ENCODE peak calls at places on chromosomes 6 and 20, in nine cellular contexts. One of them, this sample, is unnamed.

GRCh38 chr20:23624307-23624706 is 13.4 kb downstream of the CST3 start:
- DNase-seq in NCI-H524: no peak
- DNase-seq in AG04449: no peak
- DNase-seq in ovary: no peak
- DNase-seq in stimulated activated CD4-positive, alpha-beta T cell treated with anti-CD3 and anti-CD28 coated beads, Interleukin-1b, Interleukin-23, amount 100 ng/mL, for 4 hours: no peak
- DNase-seq in amygdala: no peak
- DNase-seq in A172: no peak
- DNase-seq in activated CD4-positive, alpha-beta T cell treated with anti-CD3 and anti-CD28 coated beads, Interleukin-2, amount 50 U/mL, for 1 hour: no peak
- DNase-seq in GM19239: no peak
- DNase-seq in this sample: no peak

GRCh38 chr6:142419071-142419470 is 117.3 kb downstream of the ADGRG6 start:
- DNase-seq in NCI-H524: no peak
- DNase-seq in AG04449: no peak
- DNase-seq in ovary: no peak
- DNase-seq in stimulated activated CD4-positive, alpha-beta T cell treated with anti-CD3 and anti-CD28 coated beads, Interleukin-1b, Interleukin-23, amount 100 ng/mL, for 4 hours: no peak
- DNase-seq in amygdala: no peak
- DNase-seq in A172: no peak
- DNase-seq in activated CD4-positive, alpha-beta T cell treated with anti-CD3 and anti-CD28 coated beads, Interleukin-2, amount 50 U/mL, for 1 hour: no peak
- DNase-seq in GM19239: no peak
- DNase-seq in this sample: no peak

GRCh38 chr20:33793011-33793931 is 17.9 kb upstream of the CHMP4B start:
- DNase-seq in NCI-H524: no peak
- DNase-seq in AG04449: no peak
- DNase-seq in ovary: no peak
- DNase-seq in stimulated activated CD4-positive, alpha-beta T cell treated with anti-CD3 and anti-CD28 coated beads, Interleukin-1b, Interleukin-23, amount 100 ng/mL, for 4 hours: no peak
- DNase-seq in amygdala: no peak
- DNase-seq in A172: peak
- DNase-seq in activated CD4-positive, alpha-beta T cell treated with anti-CD3 and anti-CD28 coated beads, Interleukin-2, amount 50 U/mL, for 1 hour: no peak
- DNase-seq in GM19239: no peak
- DNase-seq in this sample: no peak

GRCh38 chr6:166277021-166277420 is 31.2 kb downstream of the PRR18 start:
- DNase-seq in NCI-H524: no peak
- DNase-seq in AG04449: no peak
- DNase-seq in ovary: no peak
- DNase-seq in stimulated activated CD4-positive, alpha-beta T cell treated with anti-CD3 and anti-CD28 coated beads, Interleukin-1b, Interleukin-23, amount 100 ng/mL, for 4 hours: no peak
- DNase-seq in amygdala: peak
- DNase-seq in A172: no peak
- DNase-seq in activated CD4-positive, alpha-beta T cell treated with anti-CD3 and anti-CD28 coated beads, Interleukin-2, amount 50 U/mL, for 1 hour: no peak
- DNase-seq in GM19239: no peak
- DNase-seq in this sample: no peak

GRCh38 chr6:33620158-33620583 is 951 bp upstream of the ITPR3 start:
- DNase-seq in NCI-H524: peak
- DNase-seq in AG04449: no peak
- DNase-seq in ovary: peak
- DNase-seq in stimulated activated CD4-positive, alpha-beta T cell treated with anti-CD3 and anti-CD28 coated beads, Interleukin-1b, Interleukin-23, amount 100 ng/mL, for 4 hours: no peak
- DNase-seq in amygdala: no peak
- DNase-seq in A172: peak
- DNase-seq in activated CD4-positive, alpha-beta T cell treated with anti-CD3 and anti-CD28 coated beads, Interleukin-2, amount 50 U/mL, for 1 hour: peak
- DNase-seq in GM19239: no peak
- DNase-seq in this sample: no peak

GRCh38 chr6:1509241-1509640 is 100.5 kb upstream of the FOXC1 start:
- DNase-seq in NCI-H524: no peak
- DNase-seq in AG04449: no peak
- DNase-seq in ovary: no peak
- DNase-seq in stimulated activated CD4-positive, alpha-beta T cell treated with anti-CD3 and anti-CD28 coated beads, Interleukin-1b, Interleukin-23, amount 100 ng/mL, for 4 hours: no peak
- DNase-seq in amygdala: no peak
- DNase-seq in A172: no peak
- DNase-seq in activated CD4-positive, alpha-beta T cell treated with anti-CD3 and anti-CD28 coated beads, Interleukin-2, amount 50 U/mL, for 1 hour: no peak
- DNase-seq in GM19239: no peak
- DNase-seq in this sample: no peak

GRCh38 chr20:47464380-47465101 is 37.1 kb upstream of the NCOA3 start:
- DNase-seq in NCI-H524: peak
- DNase-seq in AG04449: peak
- DNase-seq in ovary: peak
- DNase-seq in stimulated activated CD4-positive, alpha-beta T cell treated with anti-CD3 and anti-CD28 coated beads, Interleukin-1b, Interleukin-23, amount 100 ng/mL, for 4 hours: no peak
- DNase-seq in amygdala: no peak
- DNase-seq in A172: peak
- DNase-seq in activated CD4-positive, alpha-beta T cell treated with anti-CD3 and anti-CD28 coated beads, Interleukin-2, amount 50 U/mL, for 1 hour: no peak
- DNase-seq in GM19239: no peak
- DNase-seq in this sample: no peak

GRCh38 chr20:51860015-51860882 is 57.9 kb upstream of the SALL4 start:
- DNase-seq in NCI-H524: no peak
- DNase-seq in AG04449: no peak
- DNase-seq in ovary: no peak
- DNase-seq in stimulated activated CD4-positive, alpha-beta T cell treated with anti-CD3 and anti-CD28 coated beads, Interleukin-1b, Interleukin-23, amount 100 ng/mL, for 4 hours: no peak
- DNase-seq in amygdala: no peak
- DNase-seq in A172: peak
- DNase-seq in activated CD4-positive, alpha-beta T cell treated with anti-CD3 and anti-CD28 coated beads, Interleukin-2, amount 50 U/mL, for 1 hour: no peak
- DNase-seq in GM19239: no peak
- DNase-seq in this sample: no peak

GRCh38 chr20:13173201-13173600 is 47.9 kb upstream of the ISM1 start:
- DNase-seq in NCI-H524: no peak
- DNase-seq in AG04449: no peak
- DNase-seq in ovary: no peak
- DNase-seq in stimulated activated CD4-positive, alpha-beta T cell treated with anti-CD3 and anti-CD28 coated beads, Interleukin-1b, Interleukin-23, amount 100 ng/mL, for 4 hours: no peak
- DNase-seq in amygdala: no peak
- DNase-seq in A172: no peak
- DNase-seq in activated CD4-positive, alpha-beta T cell treated with anti-CD3 and anti-CD28 coated beads, Interleukin-2, amount 50 U/mL, for 1 hour: no peak
- DNase-seq in GM19239: no peak
- DNase-seq in this sample: no peak

GRCh38 chr6:148566664-148567350 is 180.0 kb upstream of the UST start:
- DNase-seq in NCI-H524: no peak
- DNase-seq in AG04449: no peak
- DNase-seq in ovary: no peak
- DNase-seq in stimulated activated CD4-positive, alpha-beta T cell treated with anti-CD3 and anti-CD28 coated beads, Interleukin-1b, Interleukin-23, amount 100 ng/mL, for 4 hours: no peak
- DNase-seq in amygdala: no peak
- DNase-seq in A172: no peak
- DNase-seq in activated CD4-positive, alpha-beta T cell treated with anti-CD3 and anti-CD28 coated beads, Interleukin-2, amount 50 U/mL, for 1 hour: no peak
- DNase-seq in GM19239: no peak
- DNase-seq in this sample: no peak

This sample was measured in GM12892.